ENCODE peak calls at places on chromosome 1, in seven cellular contexts. H, B, V, N, G, E and L are unnamed samples.
A peak's percentile ranks its signal among the peaks of the same experiment; 100 is the strongest.

GRCh38 chr1:165886988-165887387 is 59.6 kb downstream of the UCK2 start:
- DNase-seq in B (no peak), G (no peak), N (no peak), V (peak; percentile 33), E (no peak), H (no peak), L (no peak)

GRCh38 chr1:14662116-14662515 is 63.6 kb downstream of the KAZN start:
- DNase-seq in G (no peak), N (no peak), H (no peak), E (no peak), V (no peak), B (no peak), L (no peak)

GRCh38 chr1:241614572-241614971 is 25.6 kb downstream of the CHML start:
- DNase-seq in N (no peak), H (no peak), V (no peak), E (no peak), B (no peak), G (no peak), L (no peak)

GRCh38 chr1:64006276-64007051 is 197.0 kb upstream of the UBE2U start:
- DNase-seq in H (no peak), V (peak; percentile 60), G (no peak), N (peak; percentile 76), E (peak; percentile 17), B (no peak), L (no peak)

GRCh38 chr1:5830771-5831599 is 161.2 kb downstream of the NPHP4 start:
- DNase-seq in H (peak; percentile 80), G (no peak), V (no peak), N (no peak), E (no peak), B (no peak), L (peak; percentile 93)

GRCh38 chr1:42966688-42967609 is 8.3 kb upstream of the SLC2A1 start:
- DNase-seq in H (peak; percentile 80), V (peak; percentile 94), G (peak; percentile 82), E (peak; percentile 45), B (no peak), N (peak; percentile 96), L (peak; percentile 70)

GRCh38 chr1:27522148-27522859 is 32.3 kb upstream of the WASF2 start:
- DNase-seq in V (no peak), E (peak; percentile 84), G (no peak), H (no peak), N (no peak), B (no peak), L (no peak)

GRCh38 chr1:22749919-22750670 is 39.5 kb downstream of the EPHB2 start:
- DNase-seq in V (peak; percentile 94), E (no peak), G (peak; percentile 84), N (peak; percentile 94), H (no peak), B (peak; percentile 5), L (no peak)

GRCh38 chr1:11828511-11828910 is 19.1 kb downstream of the NPPA start:
- DNase-seq in N (no peak), V (no peak), B (no peak), G (no peak), H (no peak), E (no peak), L (no peak)

GRCh38 chr1:2592672-2593071 is 6.1 kb downstream of the PRXL2B start:
- DNase-seq in H (no peak), G (no peak), B (no peak), N (no peak), E (no peak), V (no peak), L (no peak)

GRCh38 chr1:162389971-162390370 is 8.4 kb downstream of the C1orf226 start:
- DNase-seq in E (no peak), H (no peak), V (peak; percentile 17), N (no peak), G (no peak), B (no peak), L (peak; percentile 43)

GRCh38 chr1:32887623-32888022 is 1.3 kb downstream of the HPCA start:
- DNase-seq in G (no peak), V (no peak), B (no peak), E (no peak), H (no peak), N (no peak), L (no peak)

GRCh38 chr1:176225485-176225884 is 18.4 kb upstream of the COP1 start:
- DNase-seq in N (no peak), E (no peak), G (no peak), H (no peak), V (no peak), B (no peak), L (no peak)

GRCh38 chr1:118158918-118159317 is 26.1 kb downstream of the SPAG17 start:
- DNase-seq in V (peak; percentile 70), G (peak; percentile 64), E (no peak), H (no peak), B (no peak), N (peak; percentile 91), L (no peak)

GRCh38 chr1:153293480-153293775 is 19.3 kb downstream of the PGLYRP3 start:
- DNase-seq in N (no peak), G (no peak), E (no peak), V (no peak), B (no peak), H (no peak), L (no peak)

GRCh38 chr1:169928438-169929209 is 34.9 kb upstream of the SCYL3 start:
- DNase-seq in H (no peak), V (peak; percentile 70), N (peak; percentile 47), G (peak; percentile 20), B (peak; percentile 56), E (no peak), L (no peak)

GRCh38 chr1:16073490-16074104 is at the start of gene FAM131C:
- DNase-seq in N (no peak), H (no peak), E (peak; percentile 51), B (peak; percentile 51), V (peak; percentile 35), G (no peak), L (peak; percentile 75)

GRCh38 chr1:46622341-46622740 is 5.7 kb upstream of the MOB3C start:
- DNase-seq in E (no peak), N (no peak), B (peak; percentile 8), H (no peak), V (peak; percentile 50), G (no peak), L (no peak)

GRCh38 chr1:30173560-30173959 is 549.8 kb downstream of the MATN1 start:
- DNase-seq in N (no peak), E (no peak), G (no peak), H (no peak), V (no peak), B (no peak), L (no peak)

GRCh38 chr1:203276916-203277535 is 28.3 kb upstream of the BTG2 start:
- DNase-seq in N (no peak), B (peak; percentile 37), H (no peak), E (no peak), G (no peak), V (no peak), L (peak; percentile 40)

GRCh38 chr1:230806552-230806951 is 59.4 kb downstream of the CAPN9 start:
- DNase-seq in B (no peak), N (no peak), V (no peak), G (no peak), H (no peak), E (no peak), L (peak; percentile 16)

GRCh38 chr1:224644553-224645154 is 28.5 kb downstream of the CNIH3 start:
- DNase-seq in N (no peak), E (peak; percentile 48), H (peak; percentile 50), V (peak; percentile 60), B (peak; percentile 64), G (no peak), L (peak; percentile 79)

GRCh38 chr1:3463891-3464648 is 9.6 kb downstream of the ARHGEF16 start:
- DNase-seq in H (no peak), G (no peak), N (no peak), V (no peak), B (no peak), E (no peak), L (no peak)

GRCh38 chr1:13587256-13588030 is 3.8 kb downstream of the PDPN start:
- DNase-seq in N (peak; percentile 57), V (no peak), B (no peak), H (no peak), G (no peak), E (no peak), L (no peak)

GRCh38 chr1:36386262-36387140 is 777 bp upstream of the STK40 start:
- DNase-seq in V (peak; percentile 99), N (peak; percentile 100), H (peak; percentile 92), G (peak; percentile 99), B (peak; percentile 97), E (peak; percentile 98), L (peak; percentile 81)

GRCh38 chr1:101820080-101820479 is 176.6 kb downstream of the OLFM3 start:
- DNase-seq in V (peak; percentile 37), G (peak; percentile 4), E (no peak), H (no peak), B (peak; percentile 10), N (no peak), L (no peak)

GRCh38 chr1:176073524-176074157 is 133.4 kb downstream of the COP1 start:
- DNase-seq in N (peak; percentile 49), B (peak; percentile 77), E (peak; percentile 17), H (peak; percentile 20), G (peak; percentile 30), V (peak; percentile 76), L (no peak)